ENCODE peak calls at places on chromosomes 6 and 20, in six cellular contexts. One of them, this sample, is unnamed. For H3K27me3 and H3K36me3, the result is how much of the 10 kb centered on the place peaks cover.

GRCh38 chr20:43331911-43332310 is 125.8 kb upstream of the SRSF6 start:
- DNase-seq in body of pancreas: no peak
- DNase-seq in effector memory CD4-positive, alpha-beta T cell: no peak
- DNase-seq in testis: no peak
- DNase-seq in IMR-90: no peak
- DNase-seq in brain microvascular endothelial cell: no peak
- DNase-seq in this sample: no peak

GRCh38 chr6:55963301-55963700 is 87.9 kb upstream of the BMP5 start:
- DNase-seq in brain microvascular endothelial cell: peak
- DNase-seq in body of pancreas: no peak
- DNase-seq in IMR-90: no peak
- DNase-seq in testis: peak
- DNase-seq in effector memory CD4-positive, alpha-beta T cell: no peak
- DNase-seq in this sample: no peak

GRCh38 chr6:18405477-18406293 is 18.5 kb downstream of the RNF144B start:
- DNase-seq in brain microvascular endothelial cell: peak
- DNase-seq in body of pancreas: no peak
- DNase-seq in IMR-90: peak
- DNase-seq in testis: no peak
- DNase-seq in effector memory CD4-positive, alpha-beta T cell: no peak
- DNase-seq in this sample: no peak

GRCh38 chr20:21708738-21709534 is 3.5 kb downstream of the PAX1 start:
- DNase-seq in body of pancreas: no peak
- DNase-seq in IMR-90: no peak
- DNase-seq in effector memory CD4-positive, alpha-beta T cell: no peak
- DNase-seq in testis: no peak
- DNase-seq in brain microvascular endothelial cell: no peak
- DNase-seq in this sample: peak

GRCh38 chr6:31717499-31718222 is 2.5 kb downstream of the LY6G6D start:
- DNase-seq in testis: no peak
- DNase-seq in body of pancreas: no peak
- DNase-seq in brain microvascular endothelial cell: no peak
- DNase-seq in IMR-90: no peak
- DNase-seq in effector memory CD4-positive, alpha-beta T cell: no peak
- DNase-seq in this sample: peak

GRCh38 chr6:111843347-111844147 is 29.7 kb downstream of the FYN start:
- DNase-seq in effector memory CD4-positive, alpha-beta T cell: peak
- DNase-seq in brain microvascular endothelial cell: peak
- DNase-seq in body of pancreas: no peak
- DNase-seq in IMR-90: no peak
- DNase-seq in testis: peak
- DNase-seq in this sample: no peak

GRCh38 chr6:159267165-159267564 is 98.0 kb downstream of the FNDC1 start:
- DNase-seq in IMR-90: no peak
- DNase-seq in body of pancreas: no peak
- DNase-seq in effector memory CD4-positive, alpha-beta T cell: no peak
- DNase-seq in testis: peak
- DNase-seq in brain microvascular endothelial cell: peak
- DNase-seq in this sample: peak

GRCh38 chr6:290111-290932 is 2.0 kb upstream of the DUSP22 start:
- DNase-seq in brain microvascular endothelial cell: no peak
- DNase-seq in effector memory CD4-positive, alpha-beta T cell: no peak
- DNase-seq in testis: no peak
- DNase-seq in body of pancreas: no peak
- DNase-seq in IMR-90: no peak
- DNase-seq in this sample: no peak

GRCh38 chr6:7910654-7911344 is at the start of gene TXNDC5:
- DNase-seq in body of pancreas: peak
- DNase-seq in testis: peak
- DNase-seq in effector memory CD4-positive, alpha-beta T cell: peak
- DNase-seq in IMR-90: peak
- DNase-seq in brain microvascular endothelial cell: peak
- DNase-seq in this sample: peak

GRCh38 chr6:7912024-7912423 is 1.4 kb upstream of the TXNDC5 start:
- DNase-seq in testis: no peak
- DNase-seq in brain microvascular endothelial cell: no peak
- DNase-seq in IMR-90: no peak
- DNase-seq in effector memory CD4-positive, alpha-beta T cell: no peak
- DNase-seq in body of pancreas: no peak
- DNase-seq in this sample: no peak

GRCh38 chr6:7912736-7913517 is 2.3 kb upstream of the TXNDC5 start:
- DNase-seq in brain microvascular endothelial cell: no peak
- DNase-seq in effector memory CD4-positive, alpha-beta T cell: no peak
- DNase-seq in body of pancreas: no peak
- DNase-seq in IMR-90: no peak
- DNase-seq in testis: no peak
- DNase-seq in this sample: no peak

GRCh38 chr6:7910298-7910653 is 312 bp downstream of the TXNDC5 start:
- DNase-seq in testis: no peak
- DNase-seq in body of pancreas: no peak
- DNase-seq in brain microvascular endothelial cell: peak
- DNase-seq in effector memory CD4-positive, alpha-beta T cell: no peak
- DNase-seq in IMR-90: no peak
- DNase-seq in this sample: no peak

GRCh38 chr6:7911345-7911725 is 747 bp upstream of the TXNDC5 start:
- DNase-seq in effector memory CD4-positive, alpha-beta T cell: no peak
- DNase-seq in IMR-90: no peak
- DNase-seq in body of pancreas: no peak
- DNase-seq in testis: no peak
- DNase-seq in brain microvascular endothelial cell: no peak
- DNase-seq in this sample: peak
- H3K4me3 ChIP-seq in effector memory CD4-positive, alpha-beta T cell: peak
- H3K4me3 ChIP-seq in IMR-90: peak
- H3K4me3 ChIP-seq in body of pancreas: no peak
- H3K4me3 ChIP-seq in testis: peak
- H3K4me3 ChIP-seq in brain microvascular endothelial cell: peak
- H3K4me3 ChIP-seq in this sample: peak

GRCh38 chr6:132227937-132228336 is 173.3 kb downstream of the MOXD1 start:
- DNase-seq in effector memory CD4-positive, alpha-beta T cell: no peak
- DNase-seq in brain microvascular endothelial cell: peak
- DNase-seq in body of pancreas: no peak
- DNase-seq in testis: no peak
- DNase-seq in IMR-90: peak
- DNase-seq in this sample: no peak
- H3K27me3 ChIP-seq in effector memory CD4-positive, alpha-beta T cell: under half
- H3K27me3 ChIP-seq in brain microvascular endothelial cell: under half
- H3K27me3 ChIP-seq in body of pancreas: under half
- H3K27me3 ChIP-seq in testis: under half
- H3K27me3 ChIP-seq in IMR-90: under half
- H3K27me3 ChIP-seq in this sample: under half

GRCh38 chr20:34096699-34097420 is 15.2 kb downstream of the EIF2S2 start:
- DNase-seq in testis: no peak
- DNase-seq in body of pancreas: no peak
- DNase-seq in brain microvascular endothelial cell: no peak
- DNase-seq in IMR-90: peak
- DNase-seq in effector memory CD4-positive, alpha-beta T cell: no peak
- DNase-seq in this sample: no peak

GRCh38 chr20:34095825-34096224 is 16.2 kb downstream of the EIF2S2 start:
- DNase-seq in body of pancreas: no peak
- DNase-seq in brain microvascular endothelial cell: no peak
- DNase-seq in effector memory CD4-positive, alpha-beta T cell: no peak
- DNase-seq in testis: no peak
- DNase-seq in IMR-90: no peak
- DNase-seq in this sample: no peak

GRCh38 chr20:34091637-34092200 is 20.3 kb downstream of the EIF2S2 start:
- DNase-seq in body of pancreas: no peak
- DNase-seq in effector memory CD4-positive, alpha-beta T cell: no peak
- DNase-seq in brain microvascular endothelial cell: no peak
- DNase-seq in testis: no peak
- DNase-seq in IMR-90: no peak
- DNase-seq in this sample: no peak

GRCh38 chr20:34090645-34091044 is 21.4 kb downstream of the EIF2S2 start:
- DNase-seq in testis: no peak
- DNase-seq in effector memory CD4-positive, alpha-beta T cell: no peak
- DNase-seq in IMR-90: no peak
- DNase-seq in brain microvascular endothelial cell: no peak
- DNase-seq in body of pancreas: no peak
- DNase-seq in this sample: no peak

GRCh38 chr20:34093895-34094294 is 18.1 kb downstream of the EIF2S2 start:
- DNase-seq in testis: no peak
- DNase-seq in effector memory CD4-positive, alpha-beta T cell: no peak
- DNase-seq in brain microvascular endothelial cell: no peak
- DNase-seq in IMR-90: no peak
- DNase-seq in body of pancreas: no peak
- DNase-seq in this sample: no peak
- H3K36me3 ChIP-seq in testis: under half
- H3K36me3 ChIP-seq in effector memory CD4-positive, alpha-beta T cell: half or more
- H3K36me3 ChIP-seq in brain microvascular endothelial cell: half or more
- H3K36me3 ChIP-seq in IMR-90: half or more
- H3K36me3 ChIP-seq in body of pancreas: under half
- H3K36me3 ChIP-seq in this sample: half or more

GRCh38 chr20:54658525-54658924 is 183.1 kb downstream of the DOK5 start:
- DNase-seq in brain microvascular endothelial cell: no peak
- DNase-seq in effector memory CD4-positive, alpha-beta T cell: no peak
- DNase-seq in IMR-90: no peak
- DNase-seq in testis: no peak
- DNase-seq in body of pancreas: no peak
- DNase-seq in this sample: no peak

GRCh38 chr20:54651252-54651651 is 175.9 kb downstream of the DOK5 start:
- DNase-seq in brain microvascular endothelial cell: no peak
- DNase-seq in body of pancreas: no peak
- DNase-seq in testis: no peak
- DNase-seq in IMR-90: no peak
- DNase-seq in effector memory CD4-positive, alpha-beta T cell: no peak
- DNase-seq in this sample: no peak

GRCh38 chr20:54650201-54650722 is 174.9 kb downstream of the DOK5 start:
- DNase-seq in testis: no peak
- DNase-seq in brain microvascular endothelial cell: no peak
- DNase-seq in effector memory CD4-positive, alpha-beta T cell: no peak
- DNase-seq in IMR-90: peak
- DNase-seq in body of pancreas: no peak
- DNase-seq in this sample: no peak

GRCh38 chr20:54657268-54657826 is 182.0 kb downstream of the DOK5 start:
- DNase-seq in brain microvascular endothelial cell: no peak
- DNase-seq in testis: no peak
- DNase-seq in body of pancreas: no peak
- DNase-seq in effector memory CD4-positive, alpha-beta T cell: no peak
- DNase-seq in IMR-90: no peak
- DNase-seq in this sample: no peak

GRCh38 chr20:54654460-54654859 is 179.1 kb downstream of the DOK5 start:
- DNase-seq in body of pancreas: no peak
- DNase-seq in brain microvascular endothelial cell: no peak
- DNase-seq in testis: no peak
- DNase-seq in IMR-90: no peak
- DNase-seq in effector memory CD4-positive, alpha-beta T cell: no peak
- DNase-seq in this sample: no peak
- H3K4me3 ChIP-seq in body of pancreas: no peak
- H3K4me3 ChIP-seq in brain microvascular endothelial cell: no peak
- H3K4me3 ChIP-seq in testis: no peak
- H3K4me3 ChIP-seq in IMR-90: no peak
- H3K4me3 ChIP-seq in effector memory CD4-positive, alpha-beta T cell: no peak
- H3K4me3 ChIP-seq in this sample: no peak

GRCh38 chr20:56944546-56944945 is 315.4 kb downstream of the TFAP2C start:
- DNase-seq in brain microvascular endothelial cell: no peak
- DNase-seq in IMR-90: no peak
- DNase-seq in effector memory CD4-positive, alpha-beta T cell: no peak
- DNase-seq in body of pancreas: no peak
- DNase-seq in testis: no peak
- DNase-seq in this sample: no peak

GRCh38 chr20:56941101-56941686 is 312.1 kb downstream of the TFAP2C start:
- DNase-seq in testis: no peak
- DNase-seq in brain microvascular endothelial cell: no peak
- DNase-seq in effector memory CD4-positive, alpha-beta T cell: no peak
- DNase-seq in IMR-90: no peak
- DNase-seq in body of pancreas: no peak
- DNase-seq in this sample: no peak

GRCh38 chr20:56945901-56946300 is 316.8 kb downstream of the TFAP2C start:
- DNase-seq in testis: no peak
- DNase-seq in effector memory CD4-positive, alpha-beta T cell: no peak
- DNase-seq in IMR-90: no peak
- DNase-seq in brain microvascular endothelial cell: no peak
- DNase-seq in body of pancreas: no peak
- DNase-seq in this sample: no peak

GRCh38 chr20:56943946-56944345 is 314.8 kb downstream of the TFAP2C start:
- DNase-seq in brain microvascular endothelial cell: no peak
- DNase-seq in testis: no peak
- DNase-seq in IMR-90: no peak
- DNase-seq in body of pancreas: no peak
- DNase-seq in effector memory CD4-positive, alpha-beta T cell: no peak
- DNase-seq in this sample: no peak

GRCh38 chr20:56945057-56945456 is 316.0 kb downstream of the TFAP2C start:
- DNase-seq in testis: no peak
- DNase-seq in IMR-90: no peak
- DNase-seq in effector memory CD4-positive, alpha-beta T cell: no peak
- DNase-seq in brain microvascular endothelial cell: no peak
- DNase-seq in body of pancreas: peak
- DNase-seq in this sample: no peak
- H3K27me3 ChIP-seq in testis: under half
- H3K27me3 ChIP-seq in IMR-90: under half
- H3K27me3 ChIP-seq in effector memory CD4-positive, alpha-beta T cell: under half
- H3K27me3 ChIP-seq in brain microvascular endothelial cell: under half
- H3K27me3 ChIP-seq in body of pancreas: under half
- H3K27me3 ChIP-seq in this sample: under half

DNA sequence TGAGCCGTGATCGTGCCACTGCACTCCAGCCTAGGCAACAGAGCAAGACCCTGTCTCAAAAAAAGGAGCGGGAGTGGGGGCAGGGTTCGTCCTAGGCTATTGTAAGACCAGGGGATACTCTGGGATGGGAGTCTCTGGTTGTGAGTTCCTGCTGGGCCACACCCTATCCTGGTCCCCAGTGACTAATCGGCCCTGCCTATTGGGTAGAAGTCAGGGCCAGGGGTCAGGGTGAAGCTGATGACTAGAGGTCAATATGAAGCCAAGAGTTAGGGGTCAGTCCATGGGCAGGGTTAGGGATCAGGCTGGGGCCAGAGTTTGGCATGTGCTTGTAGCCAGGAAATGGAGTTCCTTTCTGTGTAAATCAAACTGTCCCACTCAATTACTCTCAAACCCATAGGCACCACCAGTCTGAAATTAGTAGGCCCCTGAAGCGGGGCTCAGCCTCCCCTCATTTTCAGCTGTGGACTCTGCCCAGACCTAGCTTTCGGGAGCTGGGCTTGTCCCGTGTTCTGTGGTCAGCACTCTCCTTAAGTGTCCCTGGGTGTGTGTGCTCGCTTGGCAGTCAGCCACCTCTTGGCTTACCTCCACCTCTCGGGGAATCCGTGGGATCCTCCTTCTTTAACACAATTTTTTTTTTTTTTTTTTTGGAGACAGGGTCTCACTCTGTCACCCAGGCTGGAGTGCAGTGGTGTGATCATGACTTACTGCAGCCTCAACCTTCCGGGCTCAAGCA is 1.8 kb downstream of the HSPA12B start:
- DNase-seq in brain microvascular endothelial cell: no peak
- DNase-seq in IMR-90: no peak
- DNase-seq in body of pancreas: no peak
- DNase-seq in testis: peak
- DNase-seq in effector memory CD4-positive, alpha-beta T cell: no peak
- DNase-seq in this sample: peak
- H3K36me3 ChIP-seq in brain microvascular endothelial cell: under half
- H3K36me3 ChIP-seq in IMR-90: under half
- H3K36me3 ChIP-seq in body of pancreas: under half
- H3K36me3 ChIP-seq in testis: under half
- H3K36me3 ChIP-seq in effector memory CD4-positive, alpha-beta T cell: under half
- H3K36me3 ChIP-seq in this sample: under half

GRCh38 chr6:116011096-116011401 is 49.6 kb downstream of the FRK start:
- DNase-seq in brain microvascular endothelial cell: no peak
- DNase-seq in testis: no peak
- DNase-seq in effector memory CD4-positive, alpha-beta T cell: no peak
- DNase-seq in body of pancreas: no peak
- DNase-seq in IMR-90: no peak
- DNase-seq in this sample: no peak
- H3K4me3 ChIP-seq in brain microvascular endothelial cell: no peak
- H3K4me3 ChIP-seq in testis: no peak
- H3K4me3 ChIP-seq in effector memory CD4-positive, alpha-beta T cell: no peak
- H3K4me3 ChIP-seq in body of pancreas: no peak
- H3K4me3 ChIP-seq in IMR-90: no peak
- H3K4me3 ChIP-seq in this sample: no peak

This sample was measured in H7.